ENCODE peak calls at places on chromosome 21, in seven cellular contexts. One of them, this sample, is unnamed.

GRCh38 chr21:42084079-42084478 is 13.0 kb downstream of the UMODL1 start:
- DNase-seq in HCT116: no peak
- DNase-seq in mammary epithelial cell: no peak
- DNase-seq in Karpas-422: no peak
- DNase-seq in GM23338: no peak
- DNase-seq in PC-3: no peak
- DNase-seq in H9: no peak
- DNase-seq in this sample: no peak

GRCh38 chr21:38913120-38913975 is 107.6 kb downstream of the ETS2 start:
- DNase-seq in HCT116: peak
- DNase-seq in mammary epithelial cell: peak
- DNase-seq in Karpas-422: no peak
- DNase-seq in GM23338: peak
- DNase-seq in PC-3: peak
- DNase-seq in H9: peak
- DNase-seq in this sample: peak

GRCh38 chr21:36080386-36080785 is 10.6 kb downstream of the CBR1 start:
- DNase-seq in HCT116: no peak
- DNase-seq in mammary epithelial cell: peak
- DNase-seq in Karpas-422: no peak
- DNase-seq in GM23338: no peak
- DNase-seq in PC-3: no peak
- DNase-seq in H9: no peak
- DNase-seq in this sample: no peak

GRCh38 chr21:41877901-41878830 is 978 bp downstream of the PRDM15 start:
- DNase-seq in HCT116: no peak
- DNase-seq in mammary epithelial cell: peak
- DNase-seq in Karpas-422: peak
- DNase-seq in GM23338: peak
- DNase-seq in PC-3: peak
- DNase-seq in H9: no peak
- DNase-seq in this sample: peak

GRCh38 chr21:39014751-39015150 is 168.5 kb downstream of the PSMG1 start:
- DNase-seq in HCT116: no peak
- DNase-seq in mammary epithelial cell: peak
- DNase-seq in Karpas-422: no peak
- DNase-seq in GM23338: no peak
- DNase-seq in PC-3: peak
- DNase-seq in H9: no peak
- DNase-seq in this sample: peak

GRCh38 chr21:42849759-42850412 is 29.5 kb downstream of the WDR4 start:
- DNase-seq in HCT116: no peak
- DNase-seq in mammary epithelial cell: no peak
- DNase-seq in Karpas-422: no peak
- DNase-seq in GM23338: no peak
- DNase-seq in PC-3: no peak
- DNase-seq in H9: no peak
- DNase-seq in this sample: peak

GRCh38 chr21:34890724-34891609 is 158.1 kb downstream of the RUNX1 start:
- DNase-seq in HCT116: no peak
- DNase-seq in mammary epithelial cell: peak
- DNase-seq in Karpas-422: no peak
- DNase-seq in GM23338: peak
- DNase-seq in PC-3: no peak
- DNase-seq in H9: peak
- DNase-seq in this sample: peak

GRCh38 chr21:42352433-42353095 is 1.8 kb upstream of the TFF2 start:
- DNase-seq in HCT116: no peak
- DNase-seq in mammary epithelial cell: no peak
- DNase-seq in Karpas-422: no peak
- DNase-seq in GM23338: no peak
- DNase-seq in PC-3: peak
- DNase-seq in H9: no peak
- DNase-seq in this sample: no peak

GRCh38 chr21:39003982-39004775 is 179.1 kb downstream of the PSMG1 start:
- DNase-seq in HCT116: no peak
- DNase-seq in mammary epithelial cell: no peak
- DNase-seq in Karpas-422: no peak
- DNase-seq in GM23338: no peak
- DNase-seq in PC-3: no peak
- DNase-seq in H9: no peak
- DNase-seq in this sample: peak

GRCh38 chr21:23607782-23608181 is 1999.5 kb downstream of the MRPL39 start:
- DNase-seq in HCT116: no peak
- DNase-seq in mammary epithelial cell: no peak
- DNase-seq in Karpas-422: no peak
- DNase-seq in GM23338: no peak
- DNase-seq in PC-3: no peak
- DNase-seq in H9: no peak
- DNase-seq in this sample: no peak

GRCh38 chr21:39114871-39115658 is 68.2 kb downstream of the PSMG1 start:
- DNase-seq in HCT116: no peak
- DNase-seq in mammary epithelial cell: peak
- DNase-seq in Karpas-422: no peak
- DNase-seq in GM23338: no peak
- DNase-seq in PC-3: peak
- DNase-seq in H9: no peak
- DNase-seq in this sample: peak

GRCh38 chr21:16535100-16535418 is 805.3 kb downstream of the USP25 start:
- DNase-seq in HCT116: no peak
- DNase-seq in mammary epithelial cell: peak
- DNase-seq in Karpas-422: no peak
- DNase-seq in GM23338: no peak
- DNase-seq in PC-3: peak
- DNase-seq in H9: no peak
- DNase-seq in this sample: no peak

GRCh38 chr21:37375866-37376574 is 9.4 kb downstream of the DYRK1A start:
- DNase-seq in HCT116: no peak
- DNase-seq in mammary epithelial cell: no peak
- DNase-seq in Karpas-422: no peak
- DNase-seq in GM23338: no peak
- DNase-seq in PC-3: no peak
- DNase-seq in H9: no peak
- DNase-seq in this sample: no peak

GRCh38 chr21:40049031-40049958 is 182.1 kb downstream of the PCP4 start:
- DNase-seq in HCT116: no peak
- DNase-seq in mammary epithelial cell: peak
- DNase-seq in Karpas-422: no peak
- DNase-seq in GM23338: no peak
- DNase-seq in PC-3: no peak
- DNase-seq in H9: no peak
- DNase-seq in this sample: peak

GRCh38 chr21:36734367-36735200 is 35.7 kb downstream of the SIM2 start:
- DNase-seq in HCT116: no peak
- DNase-seq in mammary epithelial cell: no peak
- DNase-seq in Karpas-422: peak
- DNase-seq in GM23338: no peak
- DNase-seq in PC-3: no peak
- DNase-seq in H9: no peak
- DNase-seq in this sample: no peak

GRCh38 chr21:34702341-34702807 is 33.6 kb downstream of the CLIC6 start:
- DNase-seq in HCT116: no peak
- DNase-seq in mammary epithelial cell: peak
- DNase-seq in Karpas-422: no peak
- DNase-seq in GM23338: no peak
- DNase-seq in PC-3: no peak
- DNase-seq in H9: no peak
- DNase-seq in this sample: peak

GRCh38 chr21:26845750-26846035 is 484 bp upstream of the ADAMTS1 start:
- DNase-seq in HCT116: no peak
- DNase-seq in mammary epithelial cell: no peak
- DNase-seq in Karpas-422: no peak
- DNase-seq in GM23338: no peak
- DNase-seq in PC-3: no peak
- DNase-seq in H9: no peak
- DNase-seq in this sample: peak

GRCh38 chr21:36929622-36930021 is 36.8 kb downstream of the HLCS start:
- DNase-seq in HCT116: no peak
- DNase-seq in mammary epithelial cell: peak
- DNase-seq in Karpas-422: no peak
- DNase-seq in GM23338: peak
- DNase-seq in PC-3: peak
- DNase-seq in H9: no peak
- DNase-seq in this sample: no peak

GRCh38 chr21:35908311-35909078 is 151.8 kb downstream of the SETD4 start:
- DNase-seq in HCT116: no peak
- DNase-seq in mammary epithelial cell: no peak
- DNase-seq in Karpas-422: no peak
- DNase-seq in GM23338: peak
- DNase-seq in PC-3: no peak
- DNase-seq in H9: no peak
- DNase-seq in this sample: no peak

GRCh38 chr21:37496972-37497371 is 130.4 kb downstream of the DYRK1A start:
- DNase-seq in HCT116: no peak
- DNase-seq in mammary epithelial cell: no peak
- DNase-seq in Karpas-422: no peak
- DNase-seq in GM23338: peak
- DNase-seq in PC-3: peak
- DNase-seq in H9: no peak
- DNase-seq in this sample: no peak

GRCh38 chr21:17270234-17270633 is 242.6 kb upstream of the CXADR start:
- DNase-seq in HCT116: no peak
- DNase-seq in mammary epithelial cell: peak
- DNase-seq in Karpas-422: peak
- DNase-seq in GM23338: peak
- DNase-seq in PC-3: peak
- DNase-seq in H9: no peak
- DNase-seq in this sample: peak

DNA sequence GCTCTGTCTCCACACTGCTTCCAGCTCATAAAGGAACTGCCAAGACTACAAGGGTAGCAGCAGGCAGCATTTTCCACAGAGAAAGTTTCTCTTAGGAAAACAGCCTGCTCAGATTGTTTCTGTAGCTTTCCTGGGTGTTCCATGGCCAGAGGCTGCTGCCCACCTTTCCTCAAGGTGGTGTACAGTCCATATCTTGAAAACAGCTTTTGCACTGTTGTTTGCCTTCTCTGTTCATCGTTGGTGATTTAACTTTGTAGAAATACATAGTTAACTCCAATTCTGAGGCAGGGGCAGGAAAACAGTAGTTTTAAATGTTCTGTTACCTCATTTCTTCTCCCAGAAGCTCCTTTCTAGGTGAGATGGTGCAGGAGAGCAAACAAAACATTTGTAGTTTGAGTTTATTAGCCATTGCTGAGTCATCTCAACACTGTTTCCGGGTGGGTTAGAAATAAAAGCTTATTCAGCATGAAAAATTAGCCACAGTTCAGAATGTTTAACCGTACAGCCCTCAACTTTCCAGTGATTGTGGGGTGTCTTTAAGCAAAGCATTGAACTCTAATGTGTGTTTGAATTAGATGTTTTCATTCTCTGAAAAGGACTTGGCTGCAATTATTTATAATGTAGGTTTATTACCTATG is 41.7 kb downstream of the DIP2A start:
- DNase-seq in HCT116: no peak
- DNase-seq in mammary epithelial cell: peak
- DNase-seq in Karpas-422: peak
- DNase-seq in GM23338: no peak
- DNase-seq in PC-3: peak
- DNase-seq in H9: no peak
- DNase-seq in this sample: no peak
- H3K4me2 ChIP-seq in HCT116: peak
- H3K4me2 ChIP-seq in mammary epithelial cell: peak
- H3K4me2 ChIP-seq in Karpas-422: peak
- H3K4me2 ChIP-seq in GM23338: no peak
- H3K4me2 ChIP-seq in PC-3: peak
- H3K4me2 ChIP-seq in H9: no peak
- H3K4me2 ChIP-seq in this sample: peak

DNA sequence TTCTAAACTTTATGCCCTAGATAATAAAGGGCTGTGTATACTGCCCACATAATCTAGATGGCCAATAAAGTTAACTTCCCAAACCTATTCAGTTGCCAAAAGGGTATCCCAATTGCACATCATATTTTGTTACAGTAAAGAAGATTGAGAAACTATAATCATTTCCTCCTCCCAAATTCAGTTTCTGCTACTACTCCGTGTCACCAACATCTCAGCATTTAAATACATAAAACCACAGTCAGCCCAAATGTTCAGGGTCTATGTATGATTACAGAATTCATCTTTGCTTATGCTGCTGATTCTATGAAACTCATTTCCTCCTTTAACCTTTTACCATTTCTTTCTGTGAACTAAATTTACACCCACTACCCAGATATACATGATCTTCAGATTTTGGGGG is 28.6 kb downstream of the NRIP1 start:
- DNase-seq in HCT116: no peak
- DNase-seq in mammary epithelial cell: no peak
- DNase-seq in Karpas-422: no peak
- DNase-seq in GM23338: no peak
- DNase-seq in PC-3: no peak
- DNase-seq in H9: no peak
- DNase-seq in this sample: no peak
- H3K4me2 ChIP-seq in HCT116: no peak
- H3K4me2 ChIP-seq in mammary epithelial cell: no peak
- H3K4me2 ChIP-seq in Karpas-422: no peak
- H3K4me2 ChIP-seq in GM23338: no peak
- H3K4me2 ChIP-seq in PC-3: no peak
- H3K4me2 ChIP-seq in H9: no peak
- H3K4me2 ChIP-seq in this sample: no peak

DNA sequence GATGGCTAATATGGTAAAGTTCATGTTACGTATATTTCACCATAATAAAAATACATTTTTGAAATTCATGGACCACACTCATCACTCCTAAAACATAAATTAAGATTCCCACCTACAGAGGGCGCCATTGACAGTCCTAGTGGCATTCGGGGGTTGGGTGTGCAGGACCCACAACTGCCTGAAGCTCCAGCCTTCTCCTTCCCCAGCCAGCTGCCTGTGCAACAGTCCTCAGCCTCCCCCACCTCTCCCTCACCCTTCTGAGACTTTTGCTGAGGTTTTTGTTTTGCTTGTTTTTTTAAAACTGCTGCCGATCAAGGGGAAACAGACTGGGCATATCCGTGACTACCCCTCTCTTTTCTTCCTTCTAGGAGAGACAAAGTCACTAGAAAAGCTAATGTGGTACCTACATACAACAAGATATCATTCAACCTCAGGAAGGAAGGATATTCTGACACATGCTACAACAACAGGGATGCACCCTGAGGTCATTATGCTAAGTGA is 9.3 kb upstream of the EVA1C start:
- DNase-seq in HCT116: no peak
- DNase-seq in mammary epithelial cell: peak
- DNase-seq in Karpas-422: peak
- DNase-seq in GM23338: peak
- DNase-seq in PC-3: peak
- DNase-seq in H9: peak
- DNase-seq in this sample: peak
- H3K4me2 ChIP-seq in HCT116: peak
- H3K4me2 ChIP-seq in mammary epithelial cell: no peak
- H3K4me2 ChIP-seq in Karpas-422: no peak
- H3K4me2 ChIP-seq in GM23338: no peak
- H3K4me2 ChIP-seq in PC-3: peak
- H3K4me2 ChIP-seq in H9: no peak
- H3K4me2 ChIP-seq in this sample: peak

DNA sequence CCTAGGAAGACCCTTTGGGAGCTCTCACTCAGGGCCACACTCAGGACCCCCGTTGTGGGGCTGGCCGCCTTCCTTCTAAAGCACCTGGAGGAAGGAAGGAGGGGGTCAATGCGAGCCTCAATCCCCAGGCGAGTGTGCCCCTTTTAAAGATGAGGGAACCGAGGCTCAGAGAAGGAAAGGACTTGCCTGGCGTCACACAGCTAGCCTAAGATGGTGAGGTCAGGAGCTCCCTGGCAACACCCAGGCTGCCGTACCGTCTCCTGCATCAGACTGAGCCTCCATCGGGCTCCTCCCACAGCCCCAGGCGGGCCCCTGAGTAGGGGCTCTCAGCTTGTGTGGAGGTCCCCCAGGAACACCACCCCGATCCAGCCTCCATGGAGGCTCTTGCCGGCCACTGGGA is 574 bp upstream of the AIRE start:
- DNase-seq in HCT116: no peak
- DNase-seq in mammary epithelial cell: no peak
- DNase-seq in Karpas-422: no peak
- DNase-seq in GM23338: no peak
- DNase-seq in PC-3: no peak
- DNase-seq in H9: no peak
- DNase-seq in this sample: no peak
- H3K4me2 ChIP-seq in HCT116: no peak
- H3K4me2 ChIP-seq in mammary epithelial cell: no peak
- H3K4me2 ChIP-seq in Karpas-422: no peak
- H3K4me2 ChIP-seq in GM23338: peak
- H3K4me2 ChIP-seq in PC-3: no peak
- H3K4me2 ChIP-seq in H9: no peak
- H3K4me2 ChIP-seq in this sample: peak